ENCODE peak calls at places on chromosomes 6 and 20, in eight cellular contexts. One of them, this sample, is unnamed.

GRCh38 chr6:142009647-142010046 is 123.1 kb upstream of the GJE1 start:
- DNase-seq in astrocyte: peak
- DNase-seq in GM12878: no peak
- DNase-seq in PC-3: peak
- DNase-seq in PC-9: no peak
- DNase-seq in coronary artery: no peak
- DNase-seq in tibial nerve: no peak
- DNase-seq in body of pancreas: no peak
- DNase-seq in this sample: peak

GRCh38 chr20:37414133-37414532 is 68.2 kb downstream of the SRC start:
- DNase-seq in PC-9: no peak
- DNase-seq in tibial nerve: no peak
- DNase-seq in GM12878: no peak
- DNase-seq in PC-3: no peak
- DNase-seq in body of pancreas: no peak
- DNase-seq in coronary artery: no peak
- DNase-seq in astrocyte: no peak
- DNase-seq in this sample: no peak

GRCh38 chr20:59153355-59153681 is 10.3 kb upstream of the ZNF831 start:
- DNase-seq in tibial nerve: no peak
- DNase-seq in body of pancreas: peak
- DNase-seq in PC-9: no peak
- DNase-seq in GM12878: no peak
- DNase-seq in PC-3: no peak
- DNase-seq in astrocyte: no peak
- DNase-seq in coronary artery: peak
- DNase-seq in this sample: no peak

GRCh38 chr20:37389844-37390275 is 43.9 kb downstream of the SRC start:
- DNase-seq in PC-3: no peak
- DNase-seq in coronary artery: peak
- DNase-seq in body of pancreas: no peak
- DNase-seq in GM12878: no peak
- DNase-seq in PC-9: no peak
- DNase-seq in astrocyte: no peak
- DNase-seq in tibial nerve: no peak
- DNase-seq in this sample: no peak

GRCh38 chr6:37137201-37137880 is 32.6 kb upstream of the PIM1 start:
- DNase-seq in astrocyte: peak
- DNase-seq in body of pancreas: no peak
- DNase-seq in PC-9: peak
- DNase-seq in tibial nerve: no peak
- DNase-seq in PC-3: peak
- DNase-seq in coronary artery: no peak
- DNase-seq in GM12878: no peak
- DNase-seq in this sample: peak

GRCh38 chr20:53794529-53795115 is 201.0 kb upstream of the ZNF217 start:
- DNase-seq in GM12878: no peak
- DNase-seq in PC-3: no peak
- DNase-seq in body of pancreas: no peak
- DNase-seq in PC-9: no peak
- DNase-seq in astrocyte: peak
- DNase-seq in coronary artery: no peak
- DNase-seq in tibial nerve: no peak
- DNase-seq in this sample: peak

GRCh38 chr6:35489995-35490791 is 6.7 kb downstream of the TEAD3 start:
- DNase-seq in astrocyte: peak
- DNase-seq in body of pancreas: peak
- DNase-seq in PC-3: no peak
- DNase-seq in tibial nerve: peak
- DNase-seq in coronary artery: peak
- DNase-seq in PC-9: no peak
- DNase-seq in GM12878: no peak
- DNase-seq in this sample: peak

GRCh38 chr6:129583864-129584263 is 126.1 kb downstream of the ARHGAP18 start:
- DNase-seq in astrocyte: no peak
- DNase-seq in tibial nerve: no peak
- DNase-seq in coronary artery: no peak
- DNase-seq in PC-3: no peak
- DNase-seq in body of pancreas: no peak
- DNase-seq in PC-9: no peak
- DNase-seq in GM12878: no peak
- DNase-seq in this sample: no peak

GRCh38 chr6:97563529-97563928 is 280.5 kb upstream of the MMS22L start:
- DNase-seq in PC-3: no peak
- DNase-seq in coronary artery: no peak
- DNase-seq in PC-9: no peak
- DNase-seq in astrocyte: no peak
- DNase-seq in GM12878: no peak
- DNase-seq in body of pancreas: no peak
- DNase-seq in tibial nerve: no peak
- DNase-seq in this sample: no peak

GRCh38 chr20:2626853-2627541 is 25.4 kb upstream of the NOP56 start:
- DNase-seq in coronary artery: no peak
- DNase-seq in PC-9: peak
- DNase-seq in tibial nerve: no peak
- DNase-seq in PC-3: peak
- DNase-seq in body of pancreas: no peak
- DNase-seq in GM12878: no peak
- DNase-seq in astrocyte: peak
- DNase-seq in this sample: peak

GRCh38 chr6:34095741-34096140 is 50.1 kb downstream of the GRM4 start:
- DNase-seq in PC-3: no peak
- DNase-seq in PC-9: no peak
- DNase-seq in coronary artery: no peak
- DNase-seq in tibial nerve: no peak
- DNase-seq in astrocyte: no peak
- DNase-seq in GM12878: no peak
- DNase-seq in body of pancreas: no peak
- DNase-seq in this sample: no peak

GRCh38 chr6:31836676-31837611 is 9.4 kb downstream of the HSPA1B start:
- DNase-seq in body of pancreas: no peak
- DNase-seq in GM12878: no peak
- DNase-seq in PC-3: peak
- DNase-seq in astrocyte: no peak
- DNase-seq in tibial nerve: no peak
- DNase-seq in PC-9: no peak
- DNase-seq in coronary artery: no peak
- DNase-seq in this sample: peak

GRCh38 chr6:31739639-31740396 is at the start of gene MSH5:
- DNase-seq in astrocyte: peak
- DNase-seq in coronary artery: peak
- DNase-seq in body of pancreas: peak
- DNase-seq in GM12878: peak
- DNase-seq in tibial nerve: peak
- DNase-seq in PC-9: peak
- DNase-seq in PC-3: peak
- DNase-seq in this sample: peak

GRCh38 chr6:21846541-21847451 is 253.2 kb downstream of the SOX4 start:
- DNase-seq in GM12878: no peak
- DNase-seq in body of pancreas: no peak
- DNase-seq in coronary artery: no peak
- DNase-seq in astrocyte: peak
- DNase-seq in tibial nerve: no peak
- DNase-seq in PC-3: peak
- DNase-seq in PC-9: peak
- DNase-seq in this sample: no peak

GRCh38 chr6:35776364-35777215 is at the start of gene CLPSL2:
- DNase-seq in body of pancreas: peak
- DNase-seq in GM12878: no peak
- DNase-seq in PC-9: peak
- DNase-seq in coronary artery: no peak
- DNase-seq in PC-3: peak
- DNase-seq in astrocyte: no peak
- DNase-seq in tibial nerve: no peak
- DNase-seq in this sample: no peak

GRCh38 chr6:166274163-166274562 is 34.0 kb downstream of the PRR18 start:
- DNase-seq in GM12878: no peak
- DNase-seq in astrocyte: no peak
- DNase-seq in tibial nerve: no peak
- DNase-seq in PC-3: no peak
- DNase-seq in coronary artery: no peak
- DNase-seq in body of pancreas: no peak
- DNase-seq in PC-9: no peak
- DNase-seq in this sample: no peak

GRCh38 chr6:166277021-166277420 is 31.2 kb downstream of the PRR18 start:
- DNase-seq in tibial nerve: no peak
- DNase-seq in GM12878: no peak
- DNase-seq in body of pancreas: no peak
- DNase-seq in coronary artery: no peak
- DNase-seq in astrocyte: peak
- DNase-seq in PC-3: no peak
- DNase-seq in PC-9: no peak
- DNase-seq in this sample: peak

GRCh38 chr6:166274739-166275370 is 33.3 kb downstream of the PRR18 start:
- DNase-seq in astrocyte: no peak
- DNase-seq in tibial nerve: no peak
- DNase-seq in PC-9: no peak
- DNase-seq in coronary artery: no peak
- DNase-seq in body of pancreas: no peak
- DNase-seq in GM12878: no peak
- DNase-seq in PC-3: no peak
- DNase-seq in this sample: no peak

GRCh38 chr6:166277892-166278578 is 30.2 kb downstream of the PRR18 start:
- DNase-seq in tibial nerve: no peak
- DNase-seq in coronary artery: no peak
- DNase-seq in astrocyte: no peak
- DNase-seq in PC-9: no peak
- DNase-seq in body of pancreas: no peak
- DNase-seq in GM12878: peak
- DNase-seq in PC-3: no peak
- DNase-seq in this sample: no peak

DNA sequence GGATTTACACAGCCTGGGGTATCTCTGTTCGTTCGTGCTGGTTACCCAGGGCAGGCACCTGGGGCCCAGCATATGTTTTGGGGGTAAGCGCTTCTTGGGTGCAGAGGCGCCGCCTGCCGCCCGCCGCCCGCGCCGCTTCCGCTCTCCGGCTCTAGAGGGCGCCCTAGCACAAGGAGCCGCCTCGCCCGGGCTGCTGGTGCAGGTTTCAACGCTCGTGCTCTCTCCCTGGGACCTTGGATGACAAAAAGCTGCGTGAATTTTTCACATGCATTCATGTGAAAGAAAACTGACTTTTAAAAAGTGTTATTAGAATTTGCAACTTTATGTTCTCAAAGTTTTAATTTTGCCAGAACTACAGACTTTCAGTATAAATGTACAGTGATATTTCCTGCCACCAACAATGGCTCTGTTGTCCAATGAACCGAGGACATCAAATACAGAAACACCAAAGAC is 32.5 kb downstream of the PRR18 start:
- DNase-seq in GM12878: no peak
- DNase-seq in tibial nerve: peak
- DNase-seq in PC-9: no peak
- DNase-seq in PC-3: peak
- DNase-seq in body of pancreas: peak
- DNase-seq in coronary artery: no peak
- DNase-seq in astrocyte: no peak
- DNase-seq in this sample: peak
- TF ChIP-seq CTCF in GM12878: peak
- TF ChIP-seq CTCF in tibial nerve: peak
- TF ChIP-seq CTCF in PC-9: peak
- TF ChIP-seq CTCF in PC-3: peak
- TF ChIP-seq CTCF in body of pancreas: peak
- TF ChIP-seq CTCF in coronary artery: peak
- TF ChIP-seq CTCF in astrocyte: peak
- TF ChIP-seq CTCF in this sample: peak

GRCh38 chr20:46749164-46749563 is 39.7 kb downstream of the SLC2A10 start:
- DNase-seq in PC-9: no peak
- DNase-seq in astrocyte: no peak
- DNase-seq in coronary artery: no peak
- DNase-seq in PC-3: no peak
- DNase-seq in GM12878: no peak
- DNase-seq in body of pancreas: no peak
- DNase-seq in tibial nerve: no peak
- DNase-seq in this sample: no peak

GRCh38 chr20:46756419-46756818 is 47.0 kb downstream of the SLC2A10 start:
- DNase-seq in GM12878: no peak
- DNase-seq in body of pancreas: no peak
- DNase-seq in tibial nerve: no peak
- DNase-seq in coronary artery: no peak
- DNase-seq in astrocyte: no peak
- DNase-seq in PC-3: no peak
- DNase-seq in PC-9: no peak
- DNase-seq in this sample: no peak

GRCh38 chr20:46755483-46756417 is 46.3 kb downstream of the SLC2A10 start:
- DNase-seq in PC-9: no peak
- DNase-seq in body of pancreas: no peak
- DNase-seq in PC-3: no peak
- DNase-seq in tibial nerve: no peak
- DNase-seq in coronary artery: no peak
- DNase-seq in astrocyte: no peak
- DNase-seq in GM12878: no peak
- DNase-seq in this sample: no peak

GRCh38 chr20:46751856-46752255 is 42.4 kb downstream of the SLC2A10 start:
- DNase-seq in PC-9: no peak
- DNase-seq in PC-3: peak
- DNase-seq in tibial nerve: no peak
- DNase-seq in astrocyte: no peak
- DNase-seq in body of pancreas: no peak
- DNase-seq in GM12878: no peak
- DNase-seq in coronary artery: no peak
- DNase-seq in this sample: no peak

GRCh38 chr20:46752639-46753235 is 43.3 kb downstream of the SLC2A10 start:
- DNase-seq in GM12878: no peak
- DNase-seq in body of pancreas: peak
- DNase-seq in PC-9: no peak
- DNase-seq in tibial nerve: peak
- DNase-seq in coronary artery: no peak
- DNase-seq in astrocyte: peak
- DNase-seq in PC-3: peak
- DNase-seq in this sample: peak
- TF ChIP-seq CTCF in GM12878: peak
- TF ChIP-seq CTCF in body of pancreas: peak
- TF ChIP-seq CTCF in PC-9: peak
- TF ChIP-seq CTCF in tibial nerve: peak
- TF ChIP-seq CTCF in coronary artery: peak
- TF ChIP-seq CTCF in astrocyte: peak
- TF ChIP-seq CTCF in PC-3: peak
- TF ChIP-seq CTCF in this sample: peak

GRCh38 chr6:38805127-38805655 is 90.1 kb downstream of the DNAH8 start:
- DNase-seq in tibial nerve: no peak
- DNase-seq in PC-3: no peak
- DNase-seq in GM12878: no peak
- DNase-seq in coronary artery: no peak
- DNase-seq in PC-9: no peak
- DNase-seq in body of pancreas: no peak
- DNase-seq in astrocyte: no peak
- DNase-seq in this sample: no peak
- TF ChIP-seq CTCF in tibial nerve: no peak
- TF ChIP-seq CTCF in PC-3: peak
- TF ChIP-seq CTCF in GM12878: no peak
- TF ChIP-seq CTCF in coronary artery: no peak
- TF ChIP-seq CTCF in PC-9: no peak
- TF ChIP-seq CTCF in body of pancreas: no peak
- TF ChIP-seq CTCF in astrocyte: no peak
- TF ChIP-seq CTCF in this sample: no peak

DNA sequence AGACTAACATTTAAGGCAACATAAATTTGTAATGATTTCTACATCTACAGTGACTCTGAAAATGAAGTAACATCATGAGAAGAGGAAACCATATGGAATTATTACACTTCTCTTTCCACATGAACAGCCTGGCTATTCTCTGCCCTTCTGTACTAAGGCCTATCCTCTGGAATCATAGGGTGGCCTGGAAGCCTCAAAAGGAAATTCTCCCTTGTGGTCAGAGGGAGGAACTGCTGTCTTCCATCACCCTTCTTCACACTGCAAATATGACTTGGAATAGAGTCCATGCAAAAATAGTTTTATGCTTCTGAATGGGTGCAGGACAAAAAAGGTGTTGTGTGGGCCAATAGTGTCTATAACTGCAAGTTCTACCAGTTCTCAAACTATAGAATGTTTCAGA is 44.6 kb upstream of the SH3BGRL2 start:
- DNase-seq in coronary artery: no peak
- DNase-seq in tibial nerve: no peak
- DNase-seq in PC-9: no peak
- DNase-seq in body of pancreas: no peak
- DNase-seq in GM12878: no peak
- DNase-seq in PC-3: peak
- DNase-seq in astrocyte: no peak
- DNase-seq in this sample: peak
- TF ChIP-seq CTCF in coronary artery: no peak
- TF ChIP-seq CTCF in tibial nerve: no peak
- TF ChIP-seq CTCF in PC-9: peak
- TF ChIP-seq CTCF in body of pancreas: peak
- TF ChIP-seq CTCF in GM12878: no peak
- TF ChIP-seq CTCF in PC-3: peak
- TF ChIP-seq CTCF in astrocyte: peak
- TF ChIP-seq CTCF in this sample: peak

This sample was measured in choroid plexus epithelial cell.